ENCODE peak calls at places on chromosomes 5 and 9, in eight cellular contexts. O is thyroid gland, N is Right ventricle myocardium superior, F is cardiac fibroblast, L is amniotic stem cell, K is mucosa of gallbladder, R is A549, Q is EH. S is an unnamed sample.

GRCh38 chr5:58318468-58318867 is 141.4 kb downstream of the PLK2 start:
- DNase-seq in O (no peak), N (no peak), F (peak; percentile 21), L (no peak), K (no peak), R (no peak), Q (peak; percentile 61), S (no peak)

GRCh38 chr9:14103115-14103514 is 210.8 kb downstream of the NFIB start:
- DNase-seq in O (no peak), N (no peak), F (no peak), L (no peak), K (no peak), R (no peak), Q (no peak), S (no peak)

GRCh38 chr9:130140701-130141100 is 31.5 kb upstream of the NCS1 start:
- DNase-seq in O (no peak), N (no peak), F (no peak), L (no peak), K (no peak), R (no peak), Q (no peak), S (no peak)

GRCh38 chr5:40273936-40274335 is 405.8 kb upstream of the PTGER4 start:
- DNase-seq in O (no peak), N (no peak), F (no peak), L (no peak), K (no peak), R (no peak), Q (peak; percentile 80), S (no peak)

GRCh38 chr9:126945682-126946081 is 31.1 kb downstream of the RALGPS1 start:
- DNase-seq in O (no peak), N (no peak), F (peak; percentile 30), L (no peak), K (no peak), R (no peak), Q (no peak), S (no peak)

GRCh38 chr5:52580921-52581320 is 206.8 kb upstream of the ITGA1 start:
- DNase-seq in O (no peak), N (no peak), F (peak; percentile 5), L (no peak), K (no peak), R (no peak), Q (peak; percentile 76), S (no peak)

GRCh38 chr5:34539183-34539582 is 116.9 kb upstream of the RAI14 start:
- DNase-seq in O (no peak), N (no peak), F (no peak), L (no peak), K (no peak), R (no peak), Q (no peak), S (no peak)

GRCh38 chr5:83741571-83741970 is 20.9 kb upstream of the HAPLN1 start:
- DNase-seq in O (no peak), N (no peak), F (no peak), L (no peak), K (no peak), R (no peak), Q (no peak), S (no peak)

GRCh38 chr5:8907168-8907868 is 638.6 kb downstream of the SEMA5A start:
- DNase-seq in O (no peak), N (no peak), F (no peak), L (peak; percentile 13), K (no peak), R (no peak), Q (peak; percentile 88), S (no peak)

GRCh38 chr5:164181604-164182003 is 676.2 kb downstream of the MAT2B start:
- DNase-seq in O (no peak), N (no peak), F (no peak), L (no peak), K (no peak), R (no peak), Q (no peak), S (no peak)

GRCh38 chr5:122439645-122440044 is 127.6 kb downstream of the SNCAIP start:
- DNase-seq in O (no peak), N (no peak), F (no peak), L (no peak), K (no peak), R (no peak), Q (no peak), S (no peak)

GRCh38 chr9:70113403-70114022 is 69.9 kb downstream of the MAMDC2 start:
- DNase-seq in O (peak; percentile 66), N (peak; percentile 70), F (peak; percentile 77), L (peak; percentile 40), K (peak; percentile 37), R (peak; percentile 55), Q (peak; percentile 73), S (no peak)

GRCh38 chr9:124869986-124870560 is 8.1 kb downstream of the ARPC5L start:
- DNase-seq in O (peak; percentile 44), N (peak; percentile 69), F (peak; percentile 52), L (no peak), K (no peak), R (no peak), Q (peak; percentile 49), S (peak; percentile 84)

GRCh38 chr5:68368686-68369359 is 153.3 kb downstream of the PIK3R1 start:
- DNase-seq in O (peak; percentile 80), N (no peak), F (peak; percentile 17), L (no peak), K (no peak), R (no peak), Q (no peak), S (no peak)

GRCh38 chr5:26761040-26761439 is 277.3 kb downstream of the CDH9 start:
- DNase-seq in O (no peak), N (no peak), F (no peak), L (no peak), K (no peak), R (no peak), Q (no peak), S (no peak)

GRCh38 chr5:173941102-173941501 is 47.9 kb upstream of the C5orf47 start:
- DNase-seq in O (no peak), N (no peak), F (no peak), L (no peak), K (no peak), R (no peak), Q (no peak), S (no peak)

GRCh38 chr5:171029401-171029800 is 167.6 kb downstream of the RANBP17 start:
- DNase-seq in O (no peak), N (no peak), F (no peak), L (no peak), K (no peak), R (no peak), Q (no peak), S (no peak)

GRCh38 chr5:14667290-14667689 is 2.8 kb downstream of the OTULIN start:
- DNase-seq in O (no peak), N (no peak), F (no peak), L (no peak), K (no peak), R (no peak), Q (no peak), S (no peak)

GRCh38 chr5:123134653-123135181 is 45.7 kb downstream of the PRDM6 start:
- DNase-seq in O (no peak), N (no peak), F (no peak), L (no peak), K (no peak), R (no peak), Q (no peak), S (no peak)

GRCh38 chr5:179209359-179210150 is 135.7 kb downstream of the ADAMTS2 start:
- DNase-seq in O (no peak), N (peak; percentile 37), F (peak; percentile 55), L (peak; percentile 11), K (no peak), R (no peak), Q (peak; percentile 89), S (no peak)